ENCODE peak calls at places on chromosomes 3 and 15, in six cellular contexts. Q is left cardiac atrium; G is astrocyte of the spinal cord; T is smooth muscle cell of the brain vasculature; H is activated CD4-positive, alpha-beta memory T cell treated with anti-CD3 and anti-CD28 coated beads for 36 hours; I is stimulated activated CD8-positive, alpha-beta memory T cell treated with anti-CD3 and anti-CD28 coated beads, Interleukin-2, amount 100 ng/mL, for 48 hours. V is an unnamed sample.

GRCh38 chr15:44811347-44811746 is 75.0 kb downstream of the TRIM69 start:
- DNase-seq in T (no peak), H (no peak), G (no peak), Q (no peak), I (no peak), V (no peak)

GRCh38 chr3:144466540-144466939 is 494.9 kb downstream of the DIPK2A start:
- DNase-seq in I (no peak), Q (no peak), T (no peak), H (no peak), G (no peak), V (no peak)

GRCh38 chr3:123444023-123444422 is 4.9 kb downstream of the ADCY5 start:
- DNase-seq in Q (no peak), G (no peak), T (no peak), H (no peak), I (no peak), V (no peak)

GRCh38 chr3:154095832-154096421 is 25.3 kb upstream of the ARHGEF26 start:
- DNase-seq in Q (no peak), T (peak; percentile 4), G (peak; percentile 58), H (no peak), I (no peak), V (no peak)

GRCh38 chr3:124759666-124760401 is 29.6 kb downstream of the UMPS start:
- DNase-seq in T (no peak), Q (no peak), G (no peak), I (no peak), H (no peak), V (no peak)

GRCh38 chr15:73928241-73928579 is 1.9 kb downstream of the LOXL1 start:
- DNase-seq in H (no peak), Q (no peak), I (no peak), G (no peak), T (no peak), V (no peak)

GRCh38 chr3:73600293-73600938 is 24.3 kb downstream of the PDZRN3 start:
- DNase-seq in H (no peak), Q (no peak), T (no peak), I (no peak), G (peak; percentile 37), V (no peak)

GRCh38 chr15:35725353-35725752 is 179.4 kb upstream of the DPH6 start:
- DNase-seq in I (no peak), H (no peak), G (no peak), T (no peak), Q (no peak), V (no peak)

GRCh38 chr15:80953953-80954778 is 35.5 kb downstream of the MESD start:
- DNase-seq in Q (no peak), T (no peak), G (no peak), H (no peak), I (no peak), V (no peak)

V was measured in SK-N-MC.